ENCODE peak calls at places on chromosomes 13 and 19, in nine cellular contexts. G is A549; N is GM12865; S is uterus; V is CD8-positive, alpha-beta T cell; B is breast epithelium; J is choroid plexus epithelial cell; P is PC-3; M is left ventricle myocardium inferior. H is an unnamed sample.

GRCh38 chr19:6801397-6802086 is 29.0 kb downstream of the VAV1 start:
- DNase-seq in G (peak; percentile 87), N (peak; percentile 94), S (peak; percentile 21), V (peak; percentile 75), B (peak; percentile 21), J (peak; percentile 9), P (peak; percentile 72), M (peak; percentile 69), H (no peak)

GRCh38 chr19:492091-492531 is 4.2 kb upstream of the MADCAM1 start:
- DNase-seq in G (no peak), N (no peak), S (no peak), V (peak; percentile 33), B (no peak), J (no peak), P (peak; percentile 11), M (no peak), H (peak; percentile 53)

GRCh38 chr19:28489126-28489660 is 723.8 kb downstream of the UQCRFS1 start:
- DNase-seq in G (no peak), N (no peak), S (no peak), V (no peak), B (no peak), J (no peak), P (no peak), M (no peak), H (no peak)

GRCh38 chr13:101210774-101211173 is 205.5 kb downstream of the NALCN start:
- DNase-seq in G (no peak), N (no peak), S (no peak), V (no peak), B (no peak), J (peak; percentile 28), P (peak; percentile 4), M (no peak), H (no peak)

GRCh38 chr13:22240716-22241115 is 569.8 kb downstream of the FGF9 start:
- DNase-seq in G (no peak), N (no peak), S (no peak), V (no peak), B (no peak), J (no peak), P (no peak), M (no peak), H (no peak)

GRCh38 chr19:22286151-22286810 is at the start of gene ZNF729:
- DNase-seq in G (no peak), N (no peak), S (no peak), V (no peak), B (peak; percentile 58), J (no peak), P (no peak), M (no peak), H (no peak)

GRCh38 chr19:42480335-42481095 is 37.8 kb upstream of the CXCL17 start:
- DNase-seq in G (peak; percentile 78), N (peak; percentile 19), S (no peak), V (no peak), B (no peak), J (peak; percentile 47), P (peak; percentile 61), M (no peak), H (no peak)

GRCh38 chr19:16330368-16330801 is 5.8 kb downstream of the KLF2 start:
- DNase-seq in G (peak; percentile 90), N (peak; percentile 92), S (peak; percentile 75), V (peak; percentile 88), B (no peak), J (peak; percentile 77), P (peak; percentile 97), M (peak; percentile 63), H (no peak)

GRCh38 chr19:776549-776948 is 20.7 kb upstream of the PTBP1 start:
- DNase-seq in G (no peak), N (no peak), S (no peak), V (no peak), B (no peak), J (no peak), P (no peak), M (no peak), H (peak; percentile 71)

GRCh38 chr13:27151798-27152599 is 19.6 kb downstream of the USP12 start:
- DNase-seq in G (no peak), N (no peak), S (no peak), V (no peak), B (no peak), J (peak; percentile 21), P (peak; percentile 19), M (no peak), H (no peak)

GRCh38 chr13:90485441-90485840 is 862.0 kb upstream of the MIR17HG start:
- DNase-seq in G (peak; percentile 26), N (no peak), S (no peak), V (no peak), B (no peak), J (peak; percentile 88), P (peak; percentile 80), M (no peak), H (no peak)

GRCh38 chr19:18194208-18194530 is 1.2 kb downstream of the MPV17L2 start:
- DNase-seq in G (no peak), N (no peak), S (no peak), V (no peak), B (no peak), J (no peak), P (no peak), M (no peak), H (no peak)

GRCh38 chr13:45811891-45812583 is 39.5 kb downstream of the SIAH3 start:
- DNase-seq in G (no peak), N (no peak), S (no peak), V (no peak), B (peak; percentile 74), J (no peak), P (peak; percentile 46), M (no peak), H (no peak)

GRCh38 chr13:45812599-45813372 is 38.8 kb downstream of the SIAH3 start:
- DNase-seq in G (no peak), N (no peak), S (no peak), V (no peak), B (no peak), J (no peak), P (no peak), M (no peak), H (no peak)

GRCh38 chr13:45809810-45810394 is 41.7 kb downstream of the SIAH3 start:
- DNase-seq in G (no peak), N (peak; percentile 26), S (no peak), V (no peak), B (no peak), J (no peak), P (no peak), M (no peak), H (no peak)

GRCh38 chr13:45807520-45808099 is 43.9 kb downstream of the SIAH3 start:
- DNase-seq in G (peak; percentile 33), N (peak; percentile 56), S (no peak), V (no peak), B (no peak), J (peak; percentile 66), P (peak; percentile 59), M (no peak), H (peak; percentile 62)
- TF ChIP-seq CTCF in G (peak; percentile 53), N (peak; percentile 58), S (no peak), V (peak; percentile 16), B (peak; percentile 65), J (peak; percentile 69), P (peak; percentile 66), M (peak; percentile 66), H (peak; percentile 24)

GRCh38 chr13:21020176-21020575 is 41.2 kb downstream of the LATS2 start:
- DNase-seq in G (no peak), N (no peak), S (no peak), V (no peak), B (no peak), J (no peak), P (no peak), M (no peak), H (no peak)

GRCh38 chr13:21025539-21025938 is 35.8 kb downstream of the LATS2 start:
- DNase-seq in G (no peak), N (no peak), S (no peak), V (no peak), B (no peak), J (no peak), P (no peak), M (no peak), H (no peak)

GRCh38 chr13:21022056-21022693 is 39.2 kb downstream of the LATS2 start:
- DNase-seq in G (no peak), N (no peak), S (no peak), V (no peak), B (no peak), J (no peak), P (no peak), M (no peak), H (no peak)

GRCh38 chr13:21020581-21020980 is 40.8 kb downstream of the LATS2 start:
- DNase-seq in G (no peak), N (no peak), S (no peak), V (no peak), B (no peak), J (no peak), P (no peak), M (no peak), H (no peak)

GRCh38 chr13:21022694-21023325 is 38.6 kb downstream of the LATS2 start:
- DNase-seq in G (no peak), N (no peak), S (no peak), V (no peak), B (no peak), J (no peak), P (no peak), M (no peak), H (no peak)
- TF ChIP-seq CTCF in G (no peak), N (no peak), S (no peak), V (no peak), B (no peak), J (no peak), P (no peak), M (no peak), H (no peak)

GRCh38 chr13:105202384-105202783 is 1333.1 kb downstream of the EFNB2 start:
- DNase-seq in G (peak; percentile 3), N (peak; percentile 35), S (no peak), V (no peak), B (no peak), J (peak; percentile 80), P (peak; percentile 43), M (no peak), H (no peak)
- TF ChIP-seq CTCF in G (no peak), N (peak; percentile 48), S (peak; percentile 23), V (no peak), B (peak; percentile 12), J (peak; percentile 92), P (peak; percentile 61), M (peak; percentile 61), H (peak; percentile 76)

GRCh38 chr13:95564091-95564490 is 11.6 kb downstream of the CLDN10 start:
- DNase-seq in G (peak; percentile 20), N (no peak), S (no peak), V (no peak), B (no peak), J (peak; percentile 46), P (no peak), M (no peak), H (no peak)
- TF ChIP-seq CTCF in G (peak; percentile 25), N (no peak), S (no peak), V (no peak), B (no peak), J (peak; percentile 43), P (peak; percentile 45), M (no peak), H (no peak)

GRCh38 chr13:52750713-52751112 is 11.1 kb upstream of the CNMD start:
- DNase-seq in G (no peak), N (no peak), S (no peak), V (no peak), B (no peak), J (no peak), P (no peak), M (no peak), H (no peak)
- TF ChIP-seq CTCF in G (no peak), N (no peak), S (no peak), V (no peak), B (no peak), J (no peak), P (no peak), M (no peak), H (no peak)